ENCODE peak calls at places on chromosomes 1 and 21, in nine cellular contexts. O, T, Z, B, K, Q, Y, N and A are unnamed samples.
A peak's percentile ranks its signal among the peaks of the same experiment; 100 is the strongest.

GRCh38 chr1:228405200-228405978 is 1.2 kb downstream of the TRIM11 start:
- DNase-seq in O (peak; percentile 23), T (no peak), Z (no peak), B (no peak), K (peak; percentile 30), Q (no peak), Y (no peak), N (no peak), A (peak; percentile 36)

GRCh38 chr1:225677350-225678124 is 24.6 kb upstream of the ENAH start:
- DNase-seq in O (no peak), T (no peak), Z (no peak), B (no peak), K (no peak), Q (no peak), Y (no peak), N (no peak), A (no peak)

GRCh38 chr1:172778461-172779455 is 119.9 kb downstream of the FASLG start:
- DNase-seq in O (peak; percentile 31), T (no peak), Z (no peak), B (no peak), K (peak; percentile 54), Q (peak; percentile 8), Y (no peak), N (no peak), A (peak; percentile 60)

GRCh38 chr1:94863919-94864318 is 43.8 kb downstream of the SLC44A3 start:
- DNase-seq in O (no peak), T (no peak), Z (peak; percentile 92), B (no peak), K (peak; percentile 88), Q (peak; percentile 92), Y (no peak), N (no peak), A (no peak)

GRCh38 chr1:89581859-89582258 is 51.1 kb upstream of the LRRC8C start:
- DNase-seq in O (no peak), T (no peak), Z (no peak), B (no peak), K (no peak), Q (no peak), Y (no peak), N (no peak), A (no peak)

GRCh38 chr1:159040206-159040605 is 30.5 kb downstream of the IFI16 start:
- DNase-seq in O (no peak), T (no peak), Z (no peak), B (no peak), K (no peak), Q (peak; percentile 50), Y (no peak), N (no peak), A (no peak)

GRCh38 chr1:6257541-6258069 is 3.3 kb downstream of the GPR153 start:
- DNase-seq in O (no peak), T (no peak), Z (no peak), B (no peak), K (no peak), Q (no peak), Y (no peak), N (no peak), A (no peak)

GRCh38 chr21:45012661-45013270 is 61.6 kb upstream of the ADARB1 start:
- DNase-seq in O (no peak), T (no peak), Z (no peak), B (no peak), K (no peak), Q (no peak), Y (no peak), N (no peak), A (no peak)

GRCh38 chr1:61566177-61566576 is 158.8 kb downstream of the TM2D1 start:
- DNase-seq in O (no peak), T (no peak), Z (no peak), B (no peak), K (no peak), Q (no peak), Y (no peak), N (no peak), A (no peak)

GRCh38 chr1:206682111-206682510 is 2.6 kb upstream of the MAPKAPK2 start:
- DNase-seq in O (peak; percentile 67), T (no peak), Z (no peak), B (no peak), K (no peak), Q (no peak), Y (no peak), N (no peak), A (peak; percentile 26)

GRCh38 chr1:205229916-205230700 is 2.4 kb downstream of the TMCC2 start:
- DNase-seq in O (peak; percentile 34), T (no peak), Z (no peak), B (no peak), K (no peak), Q (no peak), Y (no peak), N (no peak), A (peak; percentile 83)

GRCh38 chr1:203480525-203481084 is 5.0 kb downstream of the PRELP start:
- DNase-seq in O (peak; percentile 76), T (peak; percentile 33), Z (peak; percentile 87), B (no peak), K (peak; percentile 90), Q (peak; percentile 92), Y (peak; percentile 23), N (no peak), A (peak; percentile 85)

GRCh38 chr1:107669996-107670395 is 295.0 kb downstream of the VAV3 start:
- DNase-seq in O (no peak), T (no peak), Z (peak; percentile 78), B (no peak), K (peak; percentile 44), Q (peak; percentile 37), Y (no peak), N (no peak), A (peak; percentile 19)

GRCh38 chr1:94755675-94756074 is 64.5 kb upstream of the SLC44A3 start:
- DNase-seq in O (peak; percentile 3), T (no peak), Z (peak; percentile 80), B (no peak), K (peak; percentile 98), Q (peak; percentile 94), Y (no peak), N (no peak), A (no peak)

GRCh38 chr1:172662464-172663109 is 3.7 kb downstream of the FASLG start:
- DNase-seq in O (peak; percentile 7), T (peak; percentile 85), Z (peak; percentile 92), B (peak; percentile 18), K (peak; percentile 58), Q (peak; percentile 91), Y (peak; percentile 82), N (no peak), A (peak; percentile 88)

GRCh38 chr21:33027401-33028185 is 1.9 kb downstream of the OLIG2 start:
- DNase-seq in O (no peak), T (no peak), Z (peak; percentile 30), B (peak; percentile 42), K (no peak), Q (no peak), Y (no peak), N (no peak), A (peak; percentile 26)